ENCODE peak calls at places on chromosomes 3 and 15, in eight cellular contexts. Z, D, R, B, A, K, X and G are unnamed samples.
A peak's percentile ranks its signal among the peaks of the same experiment; 100 is the strongest.

GRCh38 chr3:169945313-169945712 is 21.3 kb upstream of the SEC62 start:
- DNase-seq in Z (no peak), D (no peak), R (no peak), B (no peak), A (no peak), K (no peak), X (no peak), G (peak; percentile 36)

GRCh38 chr3:79086514-79086913 is 681.3 kb downstream of the ROBO1 start:
- DNase-seq in Z (peak; percentile 62), D (peak; percentile 9), R (peak; percentile 63), B (no peak), A (peak; percentile 63), K (no peak), X (no peak), G (peak; percentile 72)

GRCh38 chr15:90895571-90896117 is 7.5 kb upstream of the MAN2A2 start:
- DNase-seq in Z (peak; percentile 64), D (no peak), R (peak; percentile 43), B (no peak), A (no peak), K (no peak), X (no peak), G (peak; percentile 80)

GRCh38 chr15:50256188-50257041 is 9.1 kb downstream of the HDC start:
- DNase-seq in Z (no peak), D (no peak), R (peak; percentile 84), B (no peak), A (peak; percentile 89), K (no peak), X (no peak), G (no peak)

GRCh38 chr3:15708882-15709677 is 88.7 kb downstream of the ANKRD28 start:
- DNase-seq in Z (no peak), D (no peak), R (no peak), B (no peak), A (peak; percentile 78), K (no peak), X (no peak), G (peak; percentile 12)

GRCh38 chr15:89018235-89018634 is 70.0 kb upstream of the ABHD2 start:
- DNase-seq in Z (no peak), D (peak; percentile 78), R (no peak), B (peak; percentile 83), A (no peak), K (peak; percentile 73), X (no peak), G (no peak)

GRCh38 chr15:60773255-60773654 is 294.3 kb upstream of the ICE2 start:
- DNase-seq in Z (no peak), D (no peak), R (no peak), B (no peak), A (no peak), K (no peak), X (no peak), G (no peak)

GRCh38 chr15:89002281-89002761 is 85.9 kb upstream of the ABHD2 start:
- DNase-seq in Z (no peak), D (no peak), R (peak; percentile 72), B (no peak), A (peak; percentile 90), K (peak; percentile 55), X (no peak), G (no peak)

GRCh38 chr3:66386925-66387650 is 113.7 kb downstream of the LRIG1 start:
- DNase-seq in Z (no peak), D (no peak), R (no peak), B (no peak), A (peak; percentile 53), K (no peak), X (no peak), G (no peak)

GRCh38 chr15:39657714-39658113 is 76.8 kb downstream of the THBS1 start:
- DNase-seq in Z (no peak), D (no peak), R (no peak), B (no peak), A (peak; percentile 66), K (no peak), X (no peak), G (peak; percentile 33)

GRCh38 chr3:146131616-146132410 is 29.2 kb downstream of the PLOD2 start:
- DNase-seq in Z (no peak), D (no peak), R (peak; percentile 23), B (no peak), A (peak; percentile 91), K (no peak), X (no peak), G (no peak)

GRCh38 chr15:92062505-92062904 is 209.0 kb downstream of the SLCO3A1 start:
- DNase-seq in Z (no peak), D (no peak), R (no peak), B (no peak), A (no peak), K (no peak), X (no peak), G (no peak)

GRCh38 chr3:128426128-128426921 is 40.4 kb downstream of the DNAJB8 start:
- DNase-seq in Z (peak; percentile 83), D (no peak), R (peak; percentile 17), B (peak; percentile 57), A (no peak), K (peak; percentile 69), X (peak; percentile 55), G (peak; percentile 58)

GRCh38 chr15:29569533-29570092 is 252.7 kb downstream of the TJP1 start:
- DNase-seq in Z (no peak), D (no peak), R (no peak), B (no peak), A (no peak), K (no peak), X (no peak), G (no peak)

GRCh38 chr3:19147905-19148767 is at the start of gene KCNH8:
- DNase-seq in Z (peak; percentile 66), D (no peak), R (no peak), B (peak; percentile 14), A (no peak), K (no peak), X (no peak), G (peak; percentile 24)

GRCh38 chr3:95356764-95357501 is 1294.1 kb downstream of the NSUN3 start:
- DNase-seq in Z (no peak), D (no peak), R (no peak), B (no peak), A (no peak), K (no peak), X (no peak), G (no peak)

DNA sequence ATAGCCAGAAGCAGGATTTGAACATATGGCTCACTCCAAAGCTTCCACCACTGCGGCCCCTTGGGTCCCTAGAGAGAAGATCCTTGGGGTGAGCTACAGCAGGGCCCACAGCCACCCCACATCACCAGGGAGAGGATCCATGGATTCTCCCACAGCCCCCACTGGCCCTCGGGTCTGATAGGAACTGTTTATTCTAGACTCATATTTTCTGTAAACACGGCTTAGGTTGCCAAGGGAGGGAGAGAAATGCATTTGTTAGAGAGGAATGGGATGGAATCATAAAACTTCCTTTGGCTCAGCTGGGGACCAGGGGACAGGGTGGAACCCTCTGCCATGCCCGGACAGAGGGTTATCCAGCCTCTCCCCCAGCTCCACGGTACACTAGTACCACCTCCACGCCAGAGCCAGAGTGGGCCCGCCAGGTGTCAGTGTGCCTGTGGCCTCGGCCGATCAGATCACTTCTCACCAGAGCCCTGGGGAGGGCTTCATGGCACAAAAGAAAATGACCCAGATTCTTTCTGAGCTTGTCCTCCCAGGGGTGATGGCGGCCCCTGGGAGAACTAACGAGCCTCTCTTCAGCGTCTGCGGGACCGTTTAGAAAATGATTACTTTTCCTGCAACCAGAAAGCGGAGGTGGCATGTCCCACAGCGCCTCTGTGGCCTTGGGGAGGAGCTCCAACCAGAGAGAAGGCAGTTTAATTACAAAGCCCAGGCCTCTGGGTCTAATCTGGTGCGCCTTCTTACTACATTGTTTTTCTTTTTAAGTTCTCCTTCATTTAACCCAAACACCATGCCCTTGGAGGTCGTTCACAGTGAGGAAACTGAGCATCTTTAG is 33.7 kb downstream of the ADCY5 start:
- DNase-seq in Z (no peak), D (no peak), R (no peak), B (no peak), A (no peak), K (no peak), X (no peak), G (no peak)
- H3K4me1 ChIP-seq in Z (no peaks in the 10 kb centered on the region), D (no peaks in the 10 kb centered on the region), R (peaks cover under 1% of the 10 kb centered on the region), B (peaks cover 21% of the 10 kb centered on the region), A (no peaks in the 10 kb centered on the region), K (peaks cover 47% of the 10 kb centered on the region), X (no peaks in the 10 kb centered on the region), G (no peaks in the 10 kb centered on the region)

GRCh38 chr15:64807051-64807749 is 18.2 kb downstream of the PIF1 start:
- DNase-seq in Z (no peak), D (no peak), R (no peak), B (peak; percentile 43), A (no peak), K (no peak), X (no peak), G (no peak)

GRCh38 chr15:64804619-64805018 is 20.8 kb downstream of the PIF1 start:
- DNase-seq in Z (no peak), D (no peak), R (no peak), B (no peak), A (no peak), K (no peak), X (no peak), G (no peak)

GRCh38 chr15:64807751-64808222 is 17.7 kb downstream of the PIF1 start:
- DNase-seq in Z (no peak), D (no peak), R (no peak), B (no peak), A (no peak), K (no peak), X (no peak), G (no peak)

GRCh38 chr15:64808785-64809453 is 16.5 kb downstream of the PIF1 start:
- DNase-seq in Z (no peak), D (no peak), R (no peak), B (no peak), A (no peak), K (no peak), X (no peak), G (no peak)

DNA sequence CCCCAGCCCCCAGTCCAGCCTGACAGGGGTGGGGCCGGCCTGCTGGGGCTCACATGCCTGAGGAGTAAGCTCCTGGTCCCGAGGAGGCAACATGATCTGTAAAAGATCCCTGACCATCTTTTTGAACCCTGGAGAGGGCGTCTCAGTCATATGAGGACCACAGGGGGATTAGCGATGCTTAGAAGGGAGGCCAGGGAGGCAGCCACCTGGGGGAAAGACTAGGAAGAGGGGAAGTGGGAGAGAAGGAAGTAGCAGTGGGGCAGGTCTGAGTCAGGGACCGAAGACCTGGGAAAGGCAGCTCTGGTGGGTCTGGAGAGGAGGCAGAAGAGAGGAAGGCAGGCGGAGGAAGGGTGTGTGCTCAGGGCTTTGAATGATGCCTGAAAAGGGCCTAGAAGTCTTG is 18.9 kb downstream of the PIF1 start:
- DNase-seq in Z (no peak), D (no peak), R (no peak), B (no peak), A (no peak), K (no peak), X (no peak), G (no peak)
- H3K4me3 ChIP-seq in Z (no peak overlapping the region), D (no peak overlapping the region), R (no peak overlapping the region), B (no peak overlapping the region), A (no peak overlapping the region), K (no peak overlapping the region), X (no peak overlapping the region), G (no peak overlapping the region)

GRCh38 chr15:64847448-64847847 is 5.7 kb downstream of the PLEKHO2 start:
- DNase-seq in Z (no peak), D (no peak), R (no peak), B (no peak), A (no peak), K (no peak), X (no peak), G (no peak)
- H3K4me1 ChIP-seq in Z (peaks cover 12% of the 10 kb centered on the region), D (peaks cover 6% of the 10 kb centered on the region), R (peaks cover 24% of the 10 kb centered on the region), B (peaks cover 13% of the 10 kb centered on the region), A (peaks cover 43% of the 10 kb centered on the region), K (peaks cover 15% of the 10 kb centered on the region), X (peaks cover 55% of the 10 kb centered on the region), G (no peaks in the 10 kb centered on the region)

DNA sequence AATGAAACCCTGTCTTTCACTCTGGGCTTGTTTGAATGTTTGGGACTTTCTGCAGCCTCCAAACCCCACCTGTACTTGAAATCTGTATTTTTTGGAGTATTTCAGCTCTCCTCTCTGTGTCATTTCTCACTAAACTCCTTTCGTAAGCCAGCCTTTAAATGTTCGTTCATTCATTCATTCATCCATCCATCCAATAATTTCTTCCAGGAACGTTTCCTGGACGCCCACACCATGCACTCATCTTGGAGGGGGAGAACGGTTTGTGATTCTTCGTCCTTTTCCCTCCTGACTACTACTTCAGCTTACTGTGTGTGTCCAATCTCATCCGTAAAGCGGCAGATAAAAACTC is 569 bp upstream of the KLHL25 start:
- DNase-seq in Z (no peak), D (no peak), R (no peak), B (no peak), A (no peak), K (no peak), X (no peak), G (no peak)
- H3K4me3 ChIP-seq in Z (peak overlapping the region; percentile 79), D (peak overlapping the region; percentile 74), R (peak overlapping the region; percentile 47), B (peak overlapping the region; percentile 5), A (peak overlapping the region; percentile 69), K (peak overlapping the region; percentile 32), X (peak overlapping the region; percentile 70), G (peak overlapping the region; percentile 42)